ENCODE peak calls at places on chromosomes 12 and 14, in six cellular contexts. X is GM04504; M is activated gamma-delta T cell treated with Interleukin-2 at 50 U/mL for 16 hours; J is activated CD8-positive, alpha-beta T cell treated with anti-CD3 and anti-CD28 coated beads, Interleukin-2, amount 10 ng/mL, durations not matched to agents 7 days and 5 days; P is T-helper 2 cell; A is lung. B is an unnamed sample.

GRCh38 chr12:22340143-22340542 is 5.6 kb upstream of the ST8SIA1 start:
- DNase-seq in J (no peak), P (no peak), X (no peak), A (no peak), M (no peak), B (no peak)

GRCh38 chr12:57504033-57504432 is 16.2 kb downstream of the MARS1 start:
- DNase-seq in X (no peak), A (no peak), P (no peak), M (no peak), J (no peak), B (no peak)

GRCh38 chr14:53355581-53356112 is 202.5 kb upstream of the DDHD1 start:
- DNase-seq in J (no peak), P (peak), M (no peak), X (no peak), A (no peak), B (no peak)

GRCh38 chr14:64944861-64945260 is 2.3 kb upstream of the GPX2 start:
- DNase-seq in J (no peak), X (no peak), P (no peak), A (no peak), M (no peak), B (no peak)

GRCh38 chr14:68939893-68940613 is 39.0 kb downstream of the ACTN1 start:
- DNase-seq in X (peak), P (no peak), A (no peak), M (no peak), J (no peak), B (peak)

GRCh38 chr12:95763809-95764253 is 26.7 kb downstream of the NTN4 start:
- DNase-seq in A (no peak), J (no peak), X (peak), P (no peak), M (no peak), B (no peak)

GRCh38 chr12:47121146-47121545 is 41.4 kb upstream of the AMIGO2 start:
- DNase-seq in J (no peak), A (no peak), X (no peak), P (no peak), M (no peak), B (no peak)

GRCh38 chr14:55715889-55716288 is 135.9 kb downstream of the KTN1 start:
- DNase-seq in A (no peak), P (no peak), X (peak), J (no peak), M (no peak), B (peak)

GRCh38 chr14:32606297-32606696 is 277.2 kb downstream of the AKAP6 start:
- DNase-seq in M (no peak), P (no peak), A (no peak), J (no peak), X (no peak), B (no peak)

GRCh38 chr12:15590180-15590826 is 198.9 kb downstream of the EPS8 start:
- DNase-seq in J (peak), X (peak), A (peak), P (peak), M (peak), B (peak)

GRCh38 chr12:601976-602699 is 61.1 kb downstream of the NINJ2 start:
- DNase-seq in X (no peak), P (no peak), J (no peak), A (no peak), M (no peak), B (no peak)

GRCh38 chr14:24851837-24852236 is 198.1 kb downstream of the STXBP6 start:
- DNase-seq in M (no peak), A (no peak), P (no peak), J (no peak), X (no peak), B (no peak)

GRCh38 chr14:88518592-88519512 is 36.0 kb downstream of the PTPN21 start:
- DNase-seq in J (no peak), M (no peak), X (peak), A (no peak), P (no peak), B (no peak)

GRCh38 chr12:109625131-109625559 is 51.6 kb downstream of the MVK start:
- DNase-seq in A (no peak), P (no peak), M (no peak), J (no peak), X (peak), B (no peak)

GRCh38 chr12:53938276-53939140 is at the start of gene HOXC13:
- DNase-seq in X (peak), J (no peak), M (no peak), P (peak), A (no peak), B (no peak)

GRCh38 chr14:60061371-60061770 is 30.4 kb upstream of the PCNX4 start:
- DNase-seq in A (no peak), J (no peak), X (no peak), P (no peak), M (no peak), B (no peak)

GRCh38 chr12:46910830-46911229 is 85.0 kb upstream of the SLC38A4 start:
- DNase-seq in A (no peak), X (no peak), J (no peak), P (no peak), M (no peak), B (no peak)

GRCh38 chr12:106171117-106171750 is 32.5 kb upstream of the NUAK1 start:
- DNase-seq in A (no peak), M (no peak), J (no peak), P (peak), X (no peak), B (no peak)

GRCh38 chr12:2752676-2753371 is 41.9 kb upstream of the FKBP4 start:
- DNase-seq in X (peak), J (peak), M (peak), A (peak), P (peak), B (peak)

GRCh38 chr14:94342334-94342934 is 19.3 kb upstream of the SERPINA6 start:
- DNase-seq in A (peak), P (no peak), M (no peak), X (peak), J (no peak), B (peak)

GRCh38 chr14:32473476-32473875 is 144.4 kb downstream of the AKAP6 start:
- DNase-seq in M (no peak), J (no peak), X (peak), A (peak), P (no peak), B (no peak)

GRCh38 chr12:12528361-12529092 is 34.1 kb downstream of the DUSP16 start:
- DNase-seq in J (no peak), X (no peak), A (no peak), M (no peak), P (no peak), B (no peak)

GRCh38 chr12:1517007-1517406 is 77.4 kb downstream of the FBXL14 start:
- DNase-seq in M (no peak), A (no peak), P (no peak), J (no peak), X (peak), B (peak)

GRCh38 chr12:90290980-90291975 is 582.6 kb upstream of the ATP2B1 start:
- DNase-seq in X (no peak), J (no peak), A (no peak), M (no peak), P (no peak), B (no peak)

GRCh38 chr12:56221233-56221756 is 427 bp downstream of the RNF41 start:
- DNase-seq in M (no peak), X (peak), P (no peak), J (no peak), A (peak), B (no peak)

GRCh38 chr14:21090194-21090939 is 8.1 kb downstream of the ZNF219 start:
- DNase-seq in P (no peak), J (peak), X (no peak), A (no peak), M (no peak), B (no peak)

GRCh38 chr12:121641343-121641630 is 15.0 kb downstream of the ORAI1 start:
- DNase-seq in P (no peak), X (no peak), J (no peak), M (no peak), A (no peak), B (no peak)

GRCh38 chr12:115801826-115802225 is 475.7 kb downstream of the MED13L start:
- DNase-seq in P (no peak), X (no peak), A (no peak), M (no peak), J (no peak), B (no peak)

B was measured in Peyer's patch.